ENCODE peak calls at places on chromosomes 6 and 20, in nine cellular contexts. L is mammary epithelial cell, I is ovary, U is kidney, H is cardiac muscle cell, M is uterus, J is adrenal gland, C is endodermal cell, N is RWPE2. Q is an unnamed sample. For H3K4me1, the result is how much of the 10 kb centered on the place peaks cover.

GRCh38 chr6:27441001-27441400 is 31.9 kb downstream of the ZNF184 start:
- DNase-seq in J (no peak), C (no peak), L (peak), N (no peak), U (no peak), M (no peak), I (no peak), H (no peak), Q (no peak)

GRCh38 chr6:168367285-168367720 is 47.7 kb upstream of the DACT2 start:
- DNase-seq in H (no peak), C (no peak), U (no peak), M (peak), I (peak), L (no peak), J (no peak), N (no peak), Q (no peak)

GRCh38 chr6:52361347-52361944 is 505 bp upstream of the PAQR8 start:
- DNase-seq in M (peak), C (peak), L (no peak), J (peak), H (no peak), N (no peak), U (peak), I (peak), Q (peak)

GRCh38 chr6:105515054-105515453 is 112.2 kb upstream of the PREP start:
- DNase-seq in U (no peak), N (no peak), M (no peak), C (peak), L (no peak), H (no peak), J (no peak), I (no peak), Q (no peak)

GRCh38 chr6:14612016-14612415 is 494.4 kb downstream of the CD83 start:
- DNase-seq in I (no peak), N (no peak), U (no peak), J (no peak), M (no peak), C (no peak), H (peak), L (peak), Q (no peak)

GRCh38 chr6:80316655-80317332 is 210.3 kb downstream of the BCKDHB start:
- DNase-seq in J (no peak), I (no peak), C (no peak), U (no peak), N (no peak), M (no peak), H (peak), L (no peak), Q (no peak)

GRCh38 chr6:9397981-9398559 is 962.7 kb upstream of the SLC35B3 start:
- DNase-seq in U (no peak), I (no peak), J (no peak), N (no peak), H (no peak), C (peak), M (no peak), L (no peak), Q (no peak)

GRCh38 chr6:70725817-70726413 is 58.2 kb downstream of the SMAP1 start:
- DNase-seq in I (no peak), N (no peak), L (no peak), U (no peak), H (peak), C (no peak), M (no peak), J (no peak), Q (no peak)

GRCh38 chr20:17832236-17832635 is 132.5 kb downstream of the BANF2 start:
- DNase-seq in M (no peak), H (no peak), L (no peak), N (no peak), C (no peak), I (no peak), U (no peak), J (no peak), Q (no peak)

GRCh38 chr6:7591770-7592169 is 1.8 kb downstream of the SNRNP48 start:
- DNase-seq in U (no peak), I (no peak), C (no peak), L (no peak), H (no peak), J (no peak), N (no peak), M (no peak), Q (no peak)

GRCh38 chr6:139679516-139680179 is 305.2 kb upstream of the CITED2 start:
- DNase-seq in C (no peak), U (no peak), H (peak), N (no peak), L (no peak), M (no peak), I (no peak), J (no peak), Q (no peak)

GRCh38 chr6:71510057-71510713 is 221.6 kb downstream of the OGFRL1 start:
- DNase-seq in N (no peak), L (peak), I (peak), H (peak), J (peak), C (peak), M (peak), U (no peak), Q (no peak)

GRCh38 chr6:89984926-89985743 is 90.9 kb downstream of the GJA10 start:
- DNase-seq in M (no peak), J (peak), C (no peak), N (no peak), L (no peak), U (peak), I (no peak), H (peak), Q (no peak)

GRCh38 chr6:49733680-49734079 is 10.5 kb downstream of the CRISP3 start:
- DNase-seq in H (no peak), L (no peak), J (no peak), M (no peak), I (no peak), C (no peak), N (no peak), U (no peak), Q (no peak)

GRCh38 chr6:132096245-132096644 is 145.1 kb upstream of the CCN2 start:
- DNase-seq in N (no peak), M (no peak), C (no peak), J (no peak), L (no peak), H (no peak), I (no peak), U (no peak), Q (no peak)

GRCh38 chr20:990293-990959 is 11.7 kb downstream of the RSPO4 start:
- DNase-seq in U (no peak), I (no peak), C (no peak), L (no peak), N (no peak), M (no peak), H (no peak), J (no peak), Q (no peak)

GRCh38 chr20:15561707-15562106 is 1011.5 kb downstream of the KIF16B start:
- DNase-seq in J (no peak), U (no peak), M (no peak), L (no peak), I (no peak), N (no peak), C (no peak), H (no peak), Q (no peak)

GRCh38 chr6:119328866-119329806 is 20.4 kb downstream of the MAN1A1 start:
- DNase-seq in L (no peak), I (no peak), N (no peak), C (no peak), M (no peak), J (no peak), H (no peak), U (no peak), Q (no peak)

GRCh38 chr6:52595000-52595795 is 18.3 kb upstream of the TRAM2 start:
- DNase-seq in J (no peak), C (peak), U (no peak), M (peak), H (peak), N (no peak), L (peak), I (no peak), Q (no peak)

GRCh38 chr6:32118782-32119628 is 9.0 kb downstream of the ATF6B start:
- DNase-seq in L (peak), C (peak), I (peak), U (peak), H (peak), J (peak), M (peak), N (no peak), Q (peak)

GRCh38 chr6:163383912-163384311 is 30.6 kb upstream of the QKI start:
- DNase-seq in C (no peak), L (peak), U (no peak), N (no peak), I (no peak), H (no peak), M (no peak), J (no peak), Q (no peak)

GRCh38 chr20:48180637-48181036 is 395.4 kb upstream of the SULF2 start:
- DNase-seq in N (no peak), M (no peak), L (no peak), C (no peak), U (no peak), I (no peak), J (no peak), H (peak), Q (no peak)

GRCh38 chr20:48176139-48176538 is 390.9 kb upstream of the SULF2 start:
- DNase-seq in L (no peak), J (no peak), M (no peak), I (no peak), C (no peak), H (no peak), N (no peak), U (no peak), Q (no peak)

GRCh38 chr20:48180039-48180438 is 394.8 kb upstream of the SULF2 start:
- DNase-seq in J (no peak), L (peak), N (no peak), M (no peak), C (no peak), I (no peak), U (no peak), H (peak), Q (no peak)

GRCh38 chr20:48177058-48177457 is 391.8 kb upstream of the SULF2 start:
- DNase-seq in J (no peak), C (no peak), L (no peak), N (no peak), I (no peak), U (no peak), M (no peak), H (no peak), Q (no peak)

GRCh38 chr20:48178607-48179006 is 393.3 kb upstream of the SULF2 start:
- DNase-seq in H (no peak), L (no peak), C (no peak), M (no peak), U (no peak), J (no peak), N (no peak), I (no peak), Q (no peak)
- H3K27ac ChIP-seq in H (no peak), L (no peak), C (peak), M (no peak), U (no peak), J (no peak), N (no peak), I (no peak), Q (no peak)

DNA sequence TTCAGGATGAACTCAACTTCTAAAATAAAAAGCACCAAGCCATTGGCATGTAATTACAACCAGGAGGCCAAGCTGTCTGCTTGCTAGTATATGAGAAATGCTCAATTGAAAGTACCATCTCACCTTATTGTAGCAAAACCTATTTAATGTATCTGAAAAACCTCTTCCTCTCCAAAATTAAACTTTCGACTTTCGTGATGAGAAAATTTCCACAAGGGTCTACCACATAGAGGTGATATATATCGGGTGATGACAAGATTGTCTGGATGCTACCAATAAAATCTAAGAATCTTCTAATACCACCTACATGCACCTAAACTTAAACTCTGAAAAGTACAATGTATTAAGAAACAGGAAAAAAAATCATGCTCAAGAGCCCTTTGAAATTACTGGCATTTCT is 74.2 kb downstream of the ATXN1 start:
- DNase-seq in N (no peak), M (no peak), L (no peak), H (no peak), C (no peak), U (no peak), J (no peak), I (no peak), Q (no peak)
- H3K4me1 ChIP-seq in N (half or more), M (under half), L (half or more), H (under half), C (under half), U (under half), J (under half), I (under half), Q (under half)

DNA sequence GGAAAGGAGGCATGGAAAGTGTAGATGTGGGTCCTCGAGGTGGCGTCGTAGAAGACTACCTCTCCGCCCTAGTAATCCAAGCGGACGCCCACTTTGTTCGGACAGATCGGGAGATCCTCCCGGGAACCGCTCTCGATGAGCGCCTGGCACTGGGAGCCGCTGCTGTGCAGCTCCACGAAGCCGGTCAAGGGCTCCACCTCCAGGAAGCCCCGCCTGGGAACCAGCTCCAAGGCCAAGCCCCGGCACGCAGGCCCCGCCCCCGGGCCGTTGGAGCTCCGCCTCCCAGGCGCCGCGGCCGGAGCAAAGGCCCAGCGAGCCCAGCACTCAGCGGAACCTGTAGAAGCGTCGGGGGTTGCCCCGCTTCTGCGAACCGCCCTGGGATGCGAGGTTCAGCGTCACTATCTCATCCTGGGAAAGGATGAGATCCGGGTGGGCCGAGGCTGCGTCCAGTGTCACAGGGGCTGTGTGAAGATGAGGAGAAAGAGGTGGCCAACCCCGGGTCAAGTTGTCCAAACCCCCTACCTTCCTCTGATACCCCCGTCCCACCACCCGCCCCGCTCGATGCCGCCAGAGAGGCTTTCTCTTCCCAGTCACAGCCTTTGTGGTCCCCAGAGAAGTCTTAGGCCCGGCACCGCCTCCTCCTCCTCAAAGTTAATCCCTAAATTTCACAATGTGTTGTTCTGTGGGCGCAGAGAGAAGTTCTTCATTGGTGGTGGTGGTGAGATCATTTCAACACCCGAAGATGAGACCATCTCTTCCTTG is 10.8 kb downstream of the TRIM31 start:
- DNase-seq in J (peak), U (peak), I (peak), N (peak), C (peak), H (peak), M (peak), L (peak), Q (peak)
- TF ChIP-seq CTCF in J (no peak), U (no peak), I (no peak), N (no peak), C (peak), H (peak), M (no peak), L (peak), Q (peak)

DNA sequence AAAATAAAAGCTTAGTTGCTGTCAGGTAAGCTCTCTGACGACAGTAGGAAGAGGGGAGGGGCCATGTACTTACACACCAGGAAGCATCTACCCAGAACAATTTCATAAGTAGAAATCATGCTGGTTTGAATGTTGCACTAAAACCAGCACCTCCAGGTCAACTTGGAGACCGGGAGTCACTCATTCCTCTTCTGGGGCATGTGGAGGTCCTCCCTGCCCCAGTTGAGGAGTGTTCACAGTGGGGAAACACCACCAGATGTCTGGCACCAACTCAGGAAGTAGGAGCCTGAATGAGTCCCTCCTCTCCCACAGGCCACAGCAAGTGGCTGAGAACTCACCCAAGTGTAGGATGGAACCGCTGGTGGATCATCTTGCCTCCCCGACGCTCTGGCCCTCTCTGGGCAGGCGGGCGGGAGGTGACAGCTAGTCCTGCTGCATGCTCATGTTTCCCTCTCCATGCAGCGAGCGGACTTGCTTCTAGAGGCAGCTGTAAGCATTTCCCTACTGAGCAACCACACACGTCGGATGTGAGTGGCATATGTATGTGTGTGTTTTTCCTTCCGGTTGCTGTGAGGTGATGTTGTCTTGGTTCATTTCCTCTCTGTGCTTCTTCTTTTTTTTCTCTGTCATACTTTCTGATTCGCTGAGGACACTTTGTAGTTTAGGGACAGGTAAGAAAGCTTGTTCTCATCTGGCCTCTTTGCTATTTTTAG is 149.5 kb upstream of the NEDD9 start:
- DNase-seq in H (no peak), M (no peak), N (no peak), I (no peak), J (peak), U (peak), C (peak), L (no peak), Q (peak)
- H3K27ac ChIP-seq in H (no peak), M (no peak), N (no peak), I (no peak), J (no peak), U (no peak), C (no peak), L (no peak), Q (peak)

DNA sequence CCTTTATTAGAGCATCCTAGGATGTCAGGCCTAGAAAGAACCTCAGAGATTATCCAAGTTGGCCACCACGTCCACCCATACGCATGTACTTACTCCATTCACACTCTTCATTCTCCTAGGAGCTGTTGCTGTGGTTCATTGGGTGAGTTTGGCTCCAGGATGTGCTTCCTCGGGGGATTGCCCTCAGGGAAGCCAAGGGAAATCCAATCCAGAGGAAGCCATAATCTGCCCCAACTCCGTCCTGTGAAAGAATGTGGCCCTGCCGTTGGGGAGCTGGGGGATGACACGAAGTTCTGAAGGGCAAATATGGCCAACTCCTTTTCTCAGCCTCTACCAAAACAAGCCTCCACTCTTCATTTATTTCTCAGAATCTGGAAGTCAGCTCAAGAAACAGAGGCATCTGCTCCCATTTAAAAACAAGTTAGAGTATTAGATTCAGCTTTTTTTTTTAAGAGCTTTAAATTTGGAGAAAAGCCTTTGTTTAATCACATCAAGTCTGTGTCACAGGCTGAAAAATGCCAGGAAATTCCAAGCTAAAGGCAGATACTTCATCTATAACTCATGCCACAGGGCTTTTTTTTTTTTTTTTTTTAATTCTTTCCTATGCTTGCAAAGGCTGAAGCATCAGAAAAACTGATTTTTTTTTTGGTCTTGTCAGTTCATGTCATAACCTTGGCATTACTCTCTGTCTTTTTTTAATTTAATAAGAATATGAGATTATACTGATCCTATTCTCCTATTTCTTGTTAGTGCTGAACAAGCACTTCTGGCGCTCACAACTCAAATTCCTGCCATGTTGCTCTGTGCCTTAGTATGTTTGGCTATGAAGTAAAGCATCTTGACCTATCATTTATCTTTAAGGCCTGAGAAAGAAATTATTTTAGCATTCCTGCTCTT is 480.9 kb upstream of the MARCKS start:
- DNase-seq in J (no peak), U (no peak), L (peak), H (peak), N (no peak), I (no peak), C (no peak), M (no peak), Q (no peak)
- H3K4me1 ChIP-seq in J (under half), U (under half), L (under half), H (under half), N (under half), I (under half), C (under half), M (under half), Q (under half)

DNA sequence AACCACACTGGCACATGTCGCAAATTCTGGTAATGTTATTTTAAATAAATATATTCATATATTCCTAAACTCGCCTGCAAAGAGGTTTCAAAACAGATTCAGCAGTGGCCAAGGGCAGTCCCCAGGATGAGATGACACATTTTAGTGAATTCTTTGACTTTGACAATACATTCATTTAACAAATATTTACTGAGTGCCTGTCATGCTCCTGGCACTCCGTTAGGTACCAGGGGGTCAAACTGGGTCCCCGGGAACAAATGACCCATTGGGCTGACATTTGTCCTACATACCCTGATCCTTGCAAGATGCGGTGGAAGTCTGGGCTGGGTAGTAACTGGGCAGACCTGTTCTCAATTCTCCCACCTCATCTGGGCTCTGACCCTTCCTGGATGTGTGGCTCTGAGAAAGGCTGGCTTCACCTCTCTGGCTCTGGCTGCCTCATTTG is 74.9 kb downstream of the FYN start:
- DNase-seq in N (no peak), C (no peak), L (no peak), H (no peak), U (no peak), I (no peak), M (no peak), J (no peak), Q (no peak)
- TF ChIP-seq CTCF in N (no peak), C (no peak), L (no peak), H (no peak), U (no peak), I (no peak), M (no peak), J (no peak), Q (no peak)